ENCODE peak calls at places on chromosomes 11 and 22, in five cellular contexts. One of them, this sample, is unnamed.

GRCh38 chr11:56521955-56522354 is 21.1 kb downstream of the OR5M11 start:
- DNase-seq in OCI-LY7: peak
- DNase-seq in sigmoid colon: no peak
- DNase-seq in brain microvascular endothelial cell: no peak
- DNase-seq in fibroblast of mammary gland: no peak
- DNase-seq in this sample: no peak

GRCh38 chr11:96168623-96169022 is 174.4 kb downstream of the MAML2 start:
- DNase-seq in OCI-LY7: no peak
- DNase-seq in sigmoid colon: peak
- DNase-seq in brain microvascular endothelial cell: peak
- DNase-seq in fibroblast of mammary gland: peak
- DNase-seq in this sample: peak

GRCh38 chr11:12496181-12497025 is 119.0 kb downstream of the PARVA start:
- DNase-seq in OCI-LY7: no peak
- DNase-seq in sigmoid colon: no peak
- DNase-seq in brain microvascular endothelial cell: no peak
- DNase-seq in fibroblast of mammary gland: no peak
- DNase-seq in this sample: no peak

GRCh38 chr11:92879086-92879485 is 90.4 kb upstream of the MTNR1B start:
- DNase-seq in OCI-LY7: no peak
- DNase-seq in sigmoid colon: no peak
- DNase-seq in brain microvascular endothelial cell: no peak
- DNase-seq in fibroblast of mammary gland: no peak
- DNase-seq in this sample: no peak

GRCh38 chr22:28478564-28478963 is 201.1 kb downstream of the TTC28 start:
- DNase-seq in OCI-LY7: no peak
- DNase-seq in sigmoid colon: no peak
- DNase-seq in brain microvascular endothelial cell: no peak
- DNase-seq in fibroblast of mammary gland: no peak
- DNase-seq in this sample: no peak

GRCh38 chr11:20403059-20403458 is 15.5 kb downstream of the PRMT3 start:
- DNase-seq in OCI-LY7: no peak
- DNase-seq in sigmoid colon: no peak
- DNase-seq in brain microvascular endothelial cell: no peak
- DNase-seq in fibroblast of mammary gland: no peak
- DNase-seq in this sample: no peak

GRCh38 chr11:2158291-2158737 is 2.7 kb downstream of the INS start:
- DNase-seq in OCI-LY7: no peak
- DNase-seq in sigmoid colon: no peak
- DNase-seq in brain microvascular endothelial cell: no peak
- DNase-seq in fibroblast of mammary gland: no peak
- DNase-seq in this sample: no peak

GRCh38 chr11:94700631-94701030 is 67.5 kb upstream of the AMOTL1 start:
- DNase-seq in OCI-LY7: no peak
- DNase-seq in sigmoid colon: no peak
- DNase-seq in brain microvascular endothelial cell: no peak
- DNase-seq in fibroblast of mammary gland: peak
- DNase-seq in this sample: no peak

GRCh38 chr22:43998865-43999264 is 25.2 kb upstream of the PARVB start:
- DNase-seq in OCI-LY7: no peak
- DNase-seq in sigmoid colon: no peak
- DNase-seq in brain microvascular endothelial cell: no peak
- DNase-seq in fibroblast of mammary gland: no peak
- DNase-seq in this sample: no peak

GRCh38 chr11:45259607-45260006 is 26.5 kb downstream of the SYT13 start:
- DNase-seq in OCI-LY7: no peak
- DNase-seq in sigmoid colon: no peak
- DNase-seq in brain microvascular endothelial cell: no peak
- DNase-seq in fibroblast of mammary gland: peak
- DNase-seq in this sample: peak

GRCh38 chr11:91296628-91297027 is 928.0 kb upstream of the FAT3 start:
- DNase-seq in OCI-LY7: no peak
- DNase-seq in sigmoid colon: no peak
- DNase-seq in brain microvascular endothelial cell: no peak
- DNase-seq in fibroblast of mammary gland: no peak
- DNase-seq in this sample: peak

GRCh38 chr22:40621309-40622151 is 15.0 kb downstream of the MRTFA start:
- DNase-seq in OCI-LY7: no peak
- DNase-seq in sigmoid colon: no peak
- DNase-seq in brain microvascular endothelial cell: no peak
- DNase-seq in fibroblast of mammary gland: no peak
- DNase-seq in this sample: no peak

GRCh38 chr11:86811637-86812321 is 11.4 kb downstream of the PRSS23 start:
- DNase-seq in OCI-LY7: no peak
- DNase-seq in sigmoid colon: no peak
- DNase-seq in brain microvascular endothelial cell: peak
- DNase-seq in fibroblast of mammary gland: peak
- DNase-seq in this sample: peak

GRCh38 chr11:62707277-62707771 is at the start of the genes BSCL2 and GNG3:
- DNase-seq in OCI-LY7: no peak
- DNase-seq in sigmoid colon: no peak
- DNase-seq in brain microvascular endothelial cell: no peak
- DNase-seq in fibroblast of mammary gland: no peak
- DNase-seq in this sample: no peak

GRCh38 chr22:48566741-48567140 is 1260.9 kb downstream of the BRD1 start:
- DNase-seq in OCI-LY7: no peak
- DNase-seq in sigmoid colon: no peak
- DNase-seq in brain microvascular endothelial cell: no peak
- DNase-seq in fibroblast of mammary gland: no peak
- DNase-seq in this sample: no peak

GRCh38 chr11:6319001-6319878 is 1.1 kb downstream of the CAVIN3 start:
- DNase-seq in OCI-LY7: no peak
- DNase-seq in sigmoid colon: peak
- DNase-seq in brain microvascular endothelial cell: peak
- DNase-seq in fibroblast of mammary gland: peak
- DNase-seq in this sample: peak

GRCh38 chr22:25143161-25144076 is 56.2 kb upstream of the CRYBB3 start:
- DNase-seq in OCI-LY7: no peak
- DNase-seq in sigmoid colon: no peak
- DNase-seq in brain microvascular endothelial cell: no peak
- DNase-seq in fibroblast of mammary gland: no peak
- DNase-seq in this sample: no peak

GRCh38 chr11:32050256-32050655 is 40.6 kb upstream of the RCN1 start:
- DNase-seq in OCI-LY7: no peak
- DNase-seq in sigmoid colon: no peak
- DNase-seq in brain microvascular endothelial cell: no peak
- DNase-seq in fibroblast of mammary gland: no peak
- DNase-seq in this sample: no peak

GRCh38 chr11:72872012-72872411 is 57.8 kb downstream of the ATG16L2 start:
- DNase-seq in OCI-LY7: no peak
- DNase-seq in sigmoid colon: no peak
- DNase-seq in brain microvascular endothelial cell: no peak
- DNase-seq in fibroblast of mammary gland: no peak
- DNase-seq in this sample: no peak

GRCh38 chr11:79440451-79441158 is at the start of gene TENM4:
- DNase-seq in OCI-LY7: no peak
- DNase-seq in sigmoid colon: peak
- DNase-seq in brain microvascular endothelial cell: no peak
- DNase-seq in fibroblast of mammary gland: peak
- DNase-seq in this sample: peak

GRCh38 chr11:75311858-75312288 is 39.6 kb downstream of the ARRB1 start:
- DNase-seq in OCI-LY7: no peak
- DNase-seq in sigmoid colon: peak
- DNase-seq in brain microvascular endothelial cell: peak
- DNase-seq in fibroblast of mammary gland: peak
- DNase-seq in this sample: peak

GRCh38 chr11:32090774-32091370 is at the start of gene RCN1:
- DNase-seq in OCI-LY7: no peak
- DNase-seq in sigmoid colon: peak
- DNase-seq in brain microvascular endothelial cell: peak
- DNase-seq in fibroblast of mammary gland: peak
- DNase-seq in this sample: peak

GRCh38 chr11:57646756-57647303 is 2.9 kb downstream of the YPEL4 start:
- DNase-seq in OCI-LY7: no peak
- DNase-seq in sigmoid colon: no peak
- DNase-seq in brain microvascular endothelial cell: no peak
- DNase-seq in fibroblast of mammary gland: no peak
- DNase-seq in this sample: no peak

DNA sequence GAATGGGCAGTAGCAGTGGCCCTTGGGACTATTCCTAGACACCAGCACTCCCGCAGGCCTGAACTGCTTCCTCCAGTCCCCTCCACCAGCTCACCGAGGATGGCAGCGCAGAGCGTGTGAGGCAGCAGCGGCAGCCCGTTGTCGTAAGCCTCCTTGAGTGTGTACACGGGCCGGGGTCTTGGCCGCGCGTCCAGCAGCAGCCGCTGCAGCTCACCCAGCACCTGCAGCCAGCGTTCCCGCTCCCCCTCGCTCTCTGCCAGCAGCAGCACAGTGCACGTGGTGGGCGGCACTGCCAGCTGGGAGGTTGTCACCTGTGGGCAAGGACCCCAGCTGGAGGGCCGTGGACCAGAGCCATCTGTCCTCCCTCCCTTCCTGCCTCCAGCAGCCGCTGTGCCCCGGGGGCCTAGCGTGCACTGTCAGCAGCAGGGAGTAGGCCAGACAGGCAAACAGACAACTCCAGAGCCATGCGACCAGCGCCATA is 13.0 kb downstream of the CDC42BPG start:
- DNase-seq in OCI-LY7: no peak
- DNase-seq in sigmoid colon: no peak
- DNase-seq in brain microvascular endothelial cell: no peak
- DNase-seq in fibroblast of mammary gland: no peak
- DNase-seq in this sample: no peak
- H3K4me3 ChIP-seq in OCI-LY7: no peak
- H3K4me3 ChIP-seq in sigmoid colon: no peak
- H3K4me3 ChIP-seq in brain microvascular endothelial cell: no peak
- H3K4me3 ChIP-seq in fibroblast of mammary gland: no peak
- H3K4me3 ChIP-seq in this sample: no peak

GRCh38 chr22:23533328-23533762 is 46.7 kb downstream of the IGLL1 start:
- DNase-seq in OCI-LY7: peak
- DNase-seq in sigmoid colon: peak
- DNase-seq in brain microvascular endothelial cell: peak
- DNase-seq in fibroblast of mammary gland: no peak
- DNase-seq in this sample: no peak
- TF ChIP-seq CTCF in OCI-LY7: peak
- TF ChIP-seq CTCF in sigmoid colon: peak
- TF ChIP-seq CTCF in brain microvascular endothelial cell: peak
- TF ChIP-seq CTCF in fibroblast of mammary gland: no peak
- TF ChIP-seq CTCF in this sample: peak

DNA sequence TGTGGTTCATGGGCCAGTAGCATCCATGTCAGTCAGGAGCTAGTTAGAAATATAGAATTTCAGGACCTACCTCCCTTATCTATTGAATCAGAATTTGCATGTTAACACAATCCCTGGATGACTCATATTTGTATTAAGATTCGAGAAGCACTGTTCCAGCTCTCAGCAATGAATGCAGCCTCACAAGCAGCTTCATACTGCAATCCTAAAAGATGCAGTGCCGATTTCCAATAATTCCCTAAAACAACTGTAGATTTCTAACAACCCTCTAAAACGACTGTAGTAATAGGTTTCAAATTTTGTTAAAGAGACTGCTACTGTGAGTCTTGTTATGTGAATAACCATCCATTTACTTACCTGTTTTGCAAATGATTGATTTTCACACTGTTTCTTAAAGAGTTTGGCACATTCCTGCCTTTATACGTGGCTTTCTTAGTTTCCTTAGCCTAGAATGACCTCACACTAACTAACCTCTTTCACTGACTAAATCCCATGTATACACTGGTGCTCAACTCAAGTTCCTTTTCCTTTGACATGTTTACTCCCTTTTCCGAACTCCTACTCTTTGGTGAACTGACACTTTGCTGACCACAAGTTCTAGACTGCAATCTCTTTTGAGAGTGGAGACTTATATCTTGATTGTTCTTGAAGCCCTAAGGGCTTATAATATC is 511.8 kb downstream of the METTL15 start:
- DNase-seq in OCI-LY7: no peak
- DNase-seq in sigmoid colon: no peak
- DNase-seq in brain microvascular endothelial cell: peak
- DNase-seq in fibroblast of mammary gland: peak
- DNase-seq in this sample: peak
- H3K4me3 ChIP-seq in OCI-LY7: no peak
- H3K4me3 ChIP-seq in sigmoid colon: no peak
- H3K4me3 ChIP-seq in brain microvascular endothelial cell: no peak
- H3K4me3 ChIP-seq in fibroblast of mammary gland: no peak
- H3K4me3 ChIP-seq in this sample: no peak

GRCh38 chr11:64918056-64918455 is 1.0 kb upstream of the ATG2A start:
- DNase-seq in OCI-LY7: peak
- DNase-seq in sigmoid colon: peak
- DNase-seq in brain microvascular endothelial cell: peak
- DNase-seq in fibroblast of mammary gland: peak
- DNase-seq in this sample: peak
- TF ChIP-seq CTCF in OCI-LY7: peak
- TF ChIP-seq CTCF in sigmoid colon: no peak
- TF ChIP-seq CTCF in brain microvascular endothelial cell: peak
- TF ChIP-seq CTCF in fibroblast of mammary gland: peak
- TF ChIP-seq CTCF in this sample: peak

GRCh38 chr22:38318792-38319773 is 1.9 kb upstream of the CSNK1E start:
- DNase-seq in OCI-LY7: no peak
- DNase-seq in sigmoid colon: no peak
- DNase-seq in brain microvascular endothelial cell: no peak
- DNase-seq in fibroblast of mammary gland: no peak
- DNase-seq in this sample: no peak
- H3K4me3 ChIP-seq in OCI-LY7: no peak
- H3K4me3 ChIP-seq in sigmoid colon: no peak
- H3K4me3 ChIP-seq in brain microvascular endothelial cell: no peak
- H3K4me3 ChIP-seq in fibroblast of mammary gland: no peak
- H3K4me3 ChIP-seq in this sample: no peak